ENCODE peak calls at places on chromosomes 2 and 18, in six cellular contexts. N is ovary, R is lower lobe of right lung, Q is fibroblast of lung, X is transverse colon, W is right lobe of liver. B is an unnamed sample.

GRCh38 chr2:171531291-171531690 is 9.0 kb downstream of the CYBRD1 start:
- DNase-seq in N (peak; percentile 65), R (no peak), Q (peak; percentile 81), X (no peak), W (no peak), B (peak; percentile 88)

GRCh38 chr18:55856191-55856590 is 268.2 kb upstream of the TCF4 start:
- DNase-seq in N (no peak), R (no peak), Q (peak; percentile 97), X (no peak), W (no peak), B (peak; percentile 94)

GRCh38 chr2:75415141-75415540 is 145.6 kb downstream of the EVA1A start:
- DNase-seq in N (no peak), R (no peak), Q (no peak), X (no peak), W (no peak), B (no peak)

GRCh38 chr2:2542966-2543555 is 212.0 kb upstream of the MYT1L start:
- DNase-seq in N (no peak), R (no peak), Q (no peak), X (no peak), W (no peak), B (no peak)

GRCh38 chr18:8765692-8766463 is 60.5 kb downstream of the MTCL1 start:
- DNase-seq in N (no peak), R (no peak), Q (peak; percentile 47), X (no peak), W (no peak), B (peak; percentile 33)

GRCh38 chr2:144849612-144850011 is 329.7 kb upstream of the ZEB2 start:
- DNase-seq in N (no peak), R (no peak), Q (no peak), X (no peak), W (no peak), B (no peak)

GRCh38 chr2:7931808-7932207 is 750.0 kb upstream of the ID2 start:
- DNase-seq in N (no peak), R (no peak), Q (no peak), X (no peak), W (no peak), B (no peak)

GRCh38 chr2:27016801-27017325 is 15.9 kb upstream of the TMEM214 start:
- DNase-seq in N (peak; percentile 79), R (peak; percentile 56), Q (peak; percentile 63), X (peak; percentile 66), W (no peak), B (peak; percentile 87)

GRCh38 chr2:3575534-3576324 is 669 bp downstream of the RPS7 start:
- DNase-seq in N (peak; percentile 37), R (peak; percentile 57), Q (no peak), X (no peak), W (no peak), B (no peak)

DNA sequence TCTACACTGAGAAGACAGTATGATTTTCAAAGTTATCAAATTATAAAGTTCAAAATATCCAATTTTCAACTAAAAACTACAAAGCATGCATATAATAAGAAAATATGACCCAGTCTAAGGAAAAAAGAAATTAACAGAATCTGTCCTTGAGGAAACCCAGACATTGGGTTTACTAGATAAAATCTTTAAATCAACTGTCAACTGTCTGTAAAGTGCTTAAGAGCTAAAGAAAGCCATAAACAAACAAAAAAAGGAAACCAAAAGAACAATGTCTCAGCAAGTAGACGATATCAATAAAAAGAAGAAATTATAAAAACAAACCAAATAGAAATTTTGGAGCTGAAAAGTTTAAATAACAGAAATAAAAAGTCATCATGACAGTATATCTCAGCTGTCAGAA is 10.5 kb upstream of the ABCB11 start:
- DNase-seq in N (no peak), R (no peak), Q (no peak), X (no peak), W (no peak), B (no peak)
- TF ChIP-seq CTCF in N (no peak), R (no peak), Q (no peak), X (no peak), W (no peak), B (no peak)

GRCh38 chr2:107740300-107740699 is 86.4 kb upstream of the RGPD4 start:
- DNase-seq in N (no peak), R (no peak), Q (no peak), X (no peak), W (no peak), B (no peak)

GRCh38 chr2:107743274-107743673 is 83.4 kb upstream of the RGPD4 start:
- DNase-seq in N (no peak), R (no peak), Q (no peak), X (no peak), W (no peak), B (no peak)

GRCh38 chr2:107745100-107745499 is 81.6 kb upstream of the RGPD4 start:
- DNase-seq in N (no peak), R (no peak), Q (no peak), X (no peak), W (no peak), B (no peak)

GRCh38 chr2:107738268-107738667 is 88.4 kb upstream of the RGPD4 start:
- DNase-seq in N (no peak), R (no peak), Q (no peak), X (no peak), W (no peak), B (no peak)

GRCh38 chr2:107742460-107743027 is 84.1 kb upstream of the RGPD4 start:
- DNase-seq in N (no peak), R (no peak), Q (no peak), X (no peak), W (no peak), B (no peak)
- H3K4me3 ChIP-seq in N (no peak overlapping the region), R (no peak overlapping the region), Q (no peak overlapping the region), X (no peak overlapping the region), W (no peak overlapping the region), B (no peak overlapping the region)

DNA sequence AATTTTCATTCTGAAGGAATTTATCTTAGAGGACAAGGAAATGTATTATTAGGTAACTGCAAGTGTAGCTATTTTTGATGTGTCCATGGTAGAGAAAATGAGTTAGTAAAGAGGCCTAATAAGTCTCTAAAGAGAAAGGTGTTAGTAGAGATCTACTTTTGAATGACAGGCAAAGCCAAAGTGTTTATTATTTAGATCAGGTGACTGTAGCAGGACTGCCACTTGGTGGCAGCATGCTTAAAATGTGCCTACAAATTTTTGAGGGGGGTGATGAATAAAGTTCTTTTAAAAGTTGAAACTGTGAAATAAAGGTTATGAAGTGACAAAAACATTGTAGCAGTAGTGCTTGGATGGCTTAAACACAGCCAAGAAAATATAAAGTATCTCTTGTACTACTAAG is 421.5 kb upstream of the MEIS1 start:
- DNase-seq in N (no peak), R (no peak), Q (no peak), X (no peak), W (no peak), B (no peak)
- TF ChIP-seq CTCF in N (no peak), R (no peak), Q (no peak), X (no peak), W (peak; percentile 58), B (no peak)

GRCh38 chr2:20449501-20450200 is 2.8 kb downstream of the RHOB start:
- DNase-seq in N (peak; percentile 52), R (no peak), Q (peak; percentile 30), X (no peak), W (no peak), B (peak; percentile 60)
- H3K4me3 ChIP-seq in N (peak overlapping the region; percentile 76), R (peak overlapping the region; percentile 89), Q (peak overlapping the region; percentile 74), X (peak overlapping the region; percentile 96), W (peak overlapping the region; percentile 99), B (peak overlapping the region; percentile 93)

DNA sequence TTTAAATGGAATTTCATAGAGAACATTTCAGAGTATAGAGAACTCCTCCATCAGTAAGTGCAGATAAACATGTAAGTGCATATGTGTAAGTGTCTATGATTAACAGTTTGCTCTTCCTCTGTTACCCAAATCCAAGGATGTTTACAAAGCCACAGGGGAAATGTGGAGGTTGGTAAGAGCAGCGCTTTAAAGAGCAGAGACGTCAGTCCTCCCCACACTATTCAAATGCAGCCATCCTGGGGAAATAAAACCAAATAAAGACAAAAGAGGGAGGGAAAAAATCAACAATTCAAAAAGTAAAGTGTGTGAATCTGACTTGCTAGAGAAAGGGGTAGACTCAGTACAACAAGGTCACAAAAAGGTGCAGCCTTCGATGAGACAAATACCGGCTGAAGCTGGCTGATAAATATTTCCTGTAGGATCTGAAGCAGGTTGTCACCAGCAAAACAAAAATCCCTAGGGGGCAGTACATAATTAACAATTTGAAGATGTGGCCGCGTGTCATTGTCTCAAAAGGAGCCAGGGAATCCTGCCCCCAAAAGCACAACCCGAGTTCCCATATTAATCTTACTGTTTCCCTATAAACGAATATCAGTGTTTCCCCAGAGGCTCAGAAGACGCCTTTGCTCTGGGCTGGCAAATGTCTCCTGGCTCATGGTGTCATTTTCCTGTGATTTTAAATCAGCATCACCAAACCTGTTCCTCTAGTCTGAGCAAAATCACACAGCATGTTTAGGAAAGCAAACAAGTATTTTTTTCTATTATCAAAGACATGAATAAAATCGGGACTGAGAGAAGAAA is 216.5 kb downstream of the CDCA7 start:
- DNase-seq in N (no peak), R (no peak), Q (peak; percentile 35), X (no peak), W (no peak), B (peak; percentile 49)
- TF ChIP-seq CTCF in N (no peak), R (peak; percentile 29), Q (peak; percentile 34), X (peak; percentile 15), W (peak; percentile 49), B (peak; percentile 19)

GRCh38 chr18:70292628-70293027 is 3.8 kb downstream of the SOCS6 start:
- DNase-seq in N (no peak), R (no peak), Q (no peak), X (peak; percentile 53), W (no peak), B (no peak)

GRCh38 chr18:70291295-70291574 is 2.4 kb downstream of the SOCS6 start:
- DNase-seq in N (no peak), R (no peak), Q (no peak), X (no peak), W (no peak), B (no peak)

GRCh38 chr18:70289351-70290330 is 796 bp downstream of the SOCS6 start:
- DNase-seq in N (peak; percentile 27), R (peak; percentile 62), Q (peak; percentile 46), X (peak; percentile 49), W (peak; percentile 62), B (peak; percentile 38)

GRCh38 chr18:70288851-70289328 is at the start of gene SOCS6:
- DNase-seq in N (peak; percentile 43), R (peak; percentile 74), Q (peak; percentile 73), X (peak; percentile 63), W (peak; percentile 70), B (peak; percentile 56)

GRCh38 chr18:70290482-70291294 is 1.8 kb downstream of the SOCS6 start:
- DNase-seq in N (no peak), R (no peak), Q (no peak), X (no peak), W (no peak), B (no peak)
- H3K4me3 ChIP-seq in N (peak overlapping the region; percentile 78), R (peak overlapping the region; percentile 70), Q (peak overlapping the region; percentile 98), X (peak overlapping the region; percentile 80), W (peak overlapping the region; percentile 71), B (peak overlapping the region; percentile 86)

DNA sequence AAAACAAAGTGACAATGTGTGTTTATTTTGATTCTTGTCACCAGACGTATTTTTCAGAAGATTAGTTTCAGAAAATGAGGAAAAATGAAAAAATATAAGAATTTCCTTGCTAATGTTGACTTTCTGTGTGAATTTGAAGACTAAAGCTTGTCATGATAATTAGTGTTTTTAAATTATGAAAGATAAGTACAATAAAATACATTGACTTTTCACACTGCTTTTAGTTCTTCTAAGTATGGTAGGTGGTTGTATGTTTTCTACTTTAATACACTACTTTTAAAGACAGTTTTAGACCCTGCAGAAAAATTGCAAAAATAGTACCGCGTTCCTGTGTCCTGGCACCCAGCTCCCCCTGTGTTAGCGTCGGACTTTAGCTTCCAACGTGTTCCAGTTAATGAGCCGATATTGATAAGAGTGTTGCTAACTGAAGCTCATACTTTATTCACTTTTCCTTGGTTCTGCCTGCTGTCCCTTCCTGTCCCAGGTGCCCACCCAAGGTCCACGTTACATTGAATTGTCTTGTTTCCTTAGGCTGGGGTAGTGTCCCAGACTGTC is 695 bp downstream of the RBFA start:
- DNase-seq in N (no peak), R (no peak), Q (no peak), X (no peak), W (no peak), B (peak; percentile 16)
- TF ChIP-seq CTCF in N (no peak), R (no peak), Q (no peak), X (peak; percentile 5), W (no peak), B (no peak)